ENCODE peak calls at places on chromosomes 3 and 15, in ten cellular contexts. H is A549; O is GM10248; N is omental fat pad; W is stimulated activated CD8-positive, alpha-beta memory T cell treated with anti-CD3 and anti-CD28 coated beads, Interleukin-2, amount 100 ng/mL, for 48 hours; P is SHP77; F is stimulated activated CD4-positive, alpha-beta T cell treated with anti-CD3 and anti-CD28 coated beads, Interleukin-1b, Interleukin-23, amount 100 ng/mL, for 1 hour; L is activated CD8-positive, alpha-beta T cell treated with anti-CD3 and anti-CD28 coated beads, Interleukin-2, amount 10 ng/mL, durations not matched to agents 7 days and 5 days; Z is cardiac muscle cell; V is uterus. I is an unnamed sample.

GRCh38 chr15:62895905-62896316 is 146.6 kb upstream of the TPM1 start:
- DNase-seq in H (peak), O (no peak), N (no peak), W (no peak), P (no peak), F (no peak), L (no peak), Z (no peak), V (no peak), I (no peak)

GRCh38 chr15:100241572-100242479 is 99.9 kb downstream of the ADAMTS17 start:
- DNase-seq in H (peak), O (no peak), N (no peak), W (no peak), P (peak), F (no peak), L (no peak), Z (no peak), V (no peak), I (no peak)

GRCh38 chr3:12227833-12228232 is 61.0 kb upstream of the PPARG start:
- DNase-seq in H (no peak), O (no peak), N (no peak), W (no peak), P (no peak), F (no peak), L (no peak), Z (no peak), V (no peak), I (no peak)

GRCh38 chr3:144552642-144553041 is 581.0 kb downstream of the DIPK2A start:
- DNase-seq in H (no peak), O (no peak), N (no peak), W (no peak), P (no peak), F (no peak), L (no peak), Z (no peak), V (no peak), I (no peak)

GRCh38 chr3:172918568-172919296 is 168.2 kb downstream of the ECT2 start:
- DNase-seq in H (no peak), O (no peak), N (no peak), W (no peak), P (no peak), F (no peak), L (no peak), Z (no peak), V (no peak), I (no peak)

GRCh38 chr3:36653095-36653494 is 111.3 kb downstream of the DCLK3 start:
- DNase-seq in H (peak), O (no peak), N (no peak), W (no peak), P (no peak), F (no peak), L (no peak), Z (no peak), V (no peak), I (no peak)

GRCh38 chr15:89179966-89180875 is 41.2 kb downstream of the RLBP1 start:
- DNase-seq in H (no peak), O (no peak), N (no peak), W (peak), P (no peak), F (no peak), L (no peak), Z (no peak), V (no peak), I (no peak)

GRCh38 chr3:50339485-50340196 is 995 bp downstream of the RASSF1 start:
- DNase-seq in H (no peak), O (no peak), N (no peak), W (no peak), P (no peak), F (no peak), L (no peak), Z (no peak), V (no peak), I (no peak)

GRCh38 chr3:124118397-124118796 is 126.5 kb upstream of the ROPN1 start:
- DNase-seq in H (no peak), O (no peak), N (no peak), W (no peak), P (no peak), F (no peak), L (no peak), Z (no peak), V (no peak), I (no peak)